ENCODE peak calls at places on chromosomes 2 and 18, in eight cellular contexts. H is mammary epithelial cell, O is SK-N-MC, W is fibroblast of lung, I is GM23338, B is K562, L is astrocyte, X is PC-3. E is an unnamed sample.

GRCh38 chr2:11397046-11397445 is 52.6 kb upstream of the ROCK2 start:
- DNase-seq in B (no peak), H (no peak), I (no peak), L (no peak), X (no peak), O (no peak), W (no peak), E (no peak)

GRCh38 chr2:46119453-46119852 is 177.8 kb upstream of the EPAS1 start:
- DNase-seq in B (no peak), H (no peak), O (peak), I (no peak), L (peak), W (peak), X (no peak), E (no peak)

GRCh38 chr2:36663851-36664715 is 32.4 kb upstream of the VIT start:
- DNase-seq in W (peak), X (peak), I (peak), B (peak), H (peak), L (peak), O (peak), E (peak)

GRCh38 chr2:220434365-220434764 is 806.9 kb downstream of the SLC4A3 start:
- DNase-seq in B (no peak), W (peak), H (peak), I (no peak), X (peak), L (peak), O (no peak), E (no peak)

GRCh38 chr18:23626451-23627279 is 36.0 kb downstream of the ANKRD29 start:
- DNase-seq in H (peak), I (no peak), L (peak), O (no peak), B (no peak), X (peak), W (peak), E (peak)

GRCh38 chr2:200993097-200993496 is 29.6 kb upstream of the ORC2 start:
- DNase-seq in L (no peak), X (no peak), B (no peak), H (no peak), I (no peak), O (no peak), W (peak), E (no peak)

GRCh38 chr2:4445821-4446220 is 742.4 kb downstream of the DCDC2C start:
- DNase-seq in H (no peak), L (no peak), O (no peak), B (no peak), X (no peak), W (no peak), I (no peak), E (peak)

GRCh38 chr2:212013656-212014055 is 524.9 kb downstream of the ERBB4 start:
- DNase-seq in L (no peak), B (no peak), H (no peak), I (no peak), O (no peak), X (no peak), W (no peak), E (no peak)

GRCh38 chr2:47485751-47486300 is 82.9 kb downstream of the MSH2 start:
- DNase-seq in W (peak), O (no peak), H (no peak), X (no peak), L (no peak), I (no peak), B (no peak), E (no peak)

GRCh38 chr2:61421611-61422010 is 49.3 kb downstream of the USP34 start:
- DNase-seq in L (no peak), B (no peak), O (no peak), X (no peak), I (no peak), W (no peak), H (no peak), E (peak)

GRCh38 chr2:37784759-37785149 is 113.3 kb upstream of the CDC42EP3 start:
- DNase-seq in I (no peak), W (no peak), L (no peak), O (no peak), X (no peak), H (no peak), B (no peak), E (no peak)

GRCh38 chr2:47267389-47268086 is 112.4 kb upstream of the STPG4 start:
- DNase-seq in B (no peak), I (no peak), X (no peak), L (no peak), H (no peak), W (no peak), O (no peak), E (no peak)

GRCh38 chr2:200905618-200906296 is 16.6 kb downstream of the NIF3L1 start:
- DNase-seq in H (peak), B (peak), X (peak), L (peak), I (peak), W (peak), O (no peak), E (peak)

GRCh38 chr18:4636957-4637356 is 181.8 kb upstream of the DLGAP1 start:
- DNase-seq in H (no peak), O (no peak), W (peak), I (no peak), L (no peak), X (peak), B (no peak), E (no peak)

GRCh38 chr2:31579996-31580320 is 780 bp downstream of the SRD5A2 start:
- DNase-seq in W (no peak), B (no peak), O (no peak), X (no peak), L (no peak), I (no peak), H (peak), E (no peak)

GRCh38 chr18:73594749-73595148 is 552.9 kb downstream of the FBXO15 start:
- DNase-seq in X (no peak), O (no peak), B (no peak), W (peak), L (peak), I (no peak), H (no peak), E (no peak)

GRCh38 chr2:98847853-98848252 is 88.2 kb downstream of the CRACDL start:
- DNase-seq in X (no peak), O (no peak), H (no peak), L (no peak), I (no peak), W (no peak), B (no peak), E (no peak)

GRCh38 chr18:10036479-10036878 is 122.7 kb downstream of the VAPA start:
- DNase-seq in H (no peak), X (no peak), O (no peak), W (no peak), L (no peak), I (no peak), B (no peak), E (no peak)

GRCh38 chr2:120424274-120424796 is 78.4 kb downstream of the INHBB start:
- DNase-seq in I (no peak), X (no peak), O (no peak), W (no peak), H (no peak), B (no peak), L (no peak), E (no peak)

GRCh38 chr2:163610817-163611556 is 124.8 kb downstream of the FIGN start:
- DNase-seq in X (peak), B (no peak), H (no peak), W (no peak), O (no peak), L (no peak), I (peak), E (no peak)

GRCh38 chr18:24958001-24958400 is 394.0 kb downstream of the ZNF521 start:
- DNase-seq in B (no peak), H (no peak), L (no peak), I (no peak), X (no peak), W (no peak), O (no peak), E (no peak)

GRCh38 chr2:233964581-233964980 is 47.4 kb downstream of the TRPM8 start:
- DNase-seq in H (no peak), O (no peak), I (no peak), W (peak), L (peak), X (no peak), B (no peak), E (no peak)

GRCh38 chr2:8456149-8457091 is 225.4 kb upstream of the ID2 start:
- DNase-seq in W (no peak), H (no peak), B (no peak), I (peak), X (no peak), O (no peak), L (no peak), E (no peak)

GRCh38 chr2:132424526-132425121 is 8.0 kb downstream of the GPR39 start:
- DNase-seq in W (peak), B (no peak), I (no peak), O (no peak), H (peak), X (peak), L (peak), E (no peak)

GRCh38 chr18:25056456-25056855 is 295.5 kb downstream of the ZNF521 start:
- DNase-seq in O (no peak), X (no peak), I (no peak), H (no peak), L (no peak), W (no peak), B (no peak), E (no peak)

GRCh38 chr2:126700677-126701076 is 44.7 kb downstream of the GYPC start:
- DNase-seq in H (no peak), X (no peak), O (no peak), B (no peak), L (peak), I (no peak), W (peak), E (no peak)

GRCh38 chr2:238285653-238286082 is 2.7 kb downstream of the PER2 start:
- DNase-seq in O (no peak), I (peak), W (peak), L (peak), B (no peak), X (peak), H (peak), E (no peak)

GRCh38 chr2:38959938-38960608 is 70.4 kb downstream of the ARHGEF33 start:
- DNase-seq in H (peak), B (no peak), I (peak), W (peak), X (no peak), O (no peak), L (peak), E (peak)

GRCh38 chr2:33810046-33810835 is 211.1 kb upstream of the FAM98A start:
- DNase-seq in L (peak), X (peak), I (no peak), O (no peak), W (peak), H (no peak), B (no peak), E (no peak)

GRCh38 chr2:186599186-186599778 is 9.4 kb downstream of the ITGAV start:
- DNase-seq in H (no peak), L (no peak), O (no peak), I (no peak), B (no peak), X (no peak), W (no peak), E (peak)

GRCh38 chr2:12539771-12540170 is 177.0 kb upstream of the TRIB2 start:
- DNase-seq in H (no peak), L (no peak), B (no peak), W (no peak), O (no peak), X (no peak), I (no peak), E (no peak)

GRCh38 chr2:74374509-74375205 is 5.5 kb downstream of the DCTN1 start:
- DNase-seq in H (no peak), L (peak), I (peak), W (peak), X (no peak), B (peak), O (no peak), E (peak)

GRCh38 chr2:20487030-20487391 is 40.1 kb downstream of the RHOB start:
- DNase-seq in I (no peak), X (no peak), L (no peak), O (no peak), H (no peak), B (no peak), W (no peak), E (no peak)

GRCh38 chr18:41936471-41937134 is 18.4 kb upstream of the PIK3C3 start:
- DNase-seq in W (no peak), L (no peak), O (peak), I (no peak), B (no peak), X (no peak), H (no peak), E (no peak)

GRCh38 chr2:107932986-107933385 is 53.3 kb upstream of the SLC5A7 start:
- DNase-seq in I (peak), X (peak), W (no peak), H (no peak), L (no peak), B (no peak), O (no peak), E (no peak)

DNA sequence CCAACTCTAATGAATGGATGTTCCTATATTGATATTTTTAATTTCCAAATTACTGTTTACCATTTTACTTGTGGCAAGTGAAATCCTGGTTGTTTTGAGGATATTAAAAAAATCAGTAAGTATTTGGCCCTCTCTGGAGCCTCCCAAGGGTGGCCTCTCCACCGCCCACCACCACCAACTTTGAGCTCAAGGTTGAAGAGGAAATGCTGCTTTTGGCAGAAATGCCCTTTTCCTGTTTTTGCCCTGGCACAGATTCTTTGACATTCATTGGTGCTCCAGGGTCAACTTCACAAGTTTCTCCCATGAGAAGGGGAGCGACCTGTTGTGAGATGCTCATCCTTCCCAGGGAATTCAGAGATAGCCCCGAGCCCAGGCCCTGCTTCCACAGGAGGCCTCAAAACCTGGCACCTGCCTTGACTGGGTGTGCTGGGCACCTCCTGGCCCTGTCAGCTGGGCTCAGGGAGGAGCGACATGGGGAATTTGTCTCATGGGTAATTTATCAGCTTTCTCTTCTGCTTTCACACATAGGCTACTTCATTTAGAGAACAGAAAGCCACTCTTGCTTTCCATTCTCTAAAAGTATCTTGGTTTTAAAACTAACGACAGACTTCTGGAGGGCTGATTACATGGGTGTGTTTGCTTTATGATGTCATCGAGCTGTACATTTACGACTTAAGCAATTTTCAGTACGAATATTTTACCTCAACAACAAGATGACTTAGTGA is 6.9 kb downstream of the CD8A start:
- DNase-seq in H (no peak), W (no peak), L (no peak), X (no peak), B (no peak), O (no peak), I (no peak), E (no peak)
- H3K4me3 ChIP-seq in H (no peak), W (no peak), L (no peak), X (no peak), B (no peak), O (no peak), I (no peak), E (no peak)

DNA sequence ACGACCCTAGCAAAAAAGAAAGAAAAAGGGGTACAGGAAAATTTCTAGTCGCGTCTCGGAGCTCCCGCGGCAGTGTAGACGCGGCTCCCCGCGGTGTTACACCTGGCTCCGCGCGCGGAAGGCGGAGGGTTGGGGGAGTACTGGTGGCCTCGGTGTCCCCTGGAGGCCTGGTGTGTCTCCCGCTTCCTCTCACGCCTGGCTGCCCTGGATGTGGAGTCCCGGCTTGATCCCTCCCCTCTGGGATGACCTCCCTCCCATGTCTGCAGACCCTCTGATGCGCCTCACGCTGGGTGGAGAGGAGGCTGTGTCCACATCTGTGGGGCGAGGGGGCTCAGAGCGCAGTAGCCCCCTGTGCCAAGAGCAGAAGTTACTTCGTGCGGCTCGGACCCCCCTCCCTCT is 1.2 kb downstream of the KIF5C start:
- DNase-seq in O (no peak), H (no peak), I (peak), L (no peak), B (no peak), X (no peak), W (no peak), E (no peak)
- TF ChIP-seq EZH2 in O (no peak), H (peak), I (no peak), L (peak), B (no peak), X (peak), W (peak), E (no peak)

GRCh38 chr2:174669321-174669720 is 71.7 kb upstream of the WIPF1 start:
- DNase-seq in H (no peak), X (no peak), O (no peak), L (no peak), I (no peak), W (no peak), B (no peak), E (no peak)

GRCh38 chr2:174670446-174670845 is 72.8 kb upstream of the WIPF1 start:
- DNase-seq in X (no peak), W (no peak), B (no peak), H (no peak), O (no peak), I (no peak), L (no peak), E (no peak)

GRCh38 chr2:174675615-174676014 is 78.0 kb upstream of the WIPF1 start:
- DNase-seq in L (no peak), W (no peak), I (no peak), O (no peak), B (no peak), H (no peak), X (no peak), E (no peak)

GRCh38 chr2:174673876-174674275 is 76.3 kb upstream of the WIPF1 start:
- DNase-seq in H (no peak), O (peak), L (peak), I (no peak), B (no peak), X (no peak), W (peak), E (no peak)

DNA sequence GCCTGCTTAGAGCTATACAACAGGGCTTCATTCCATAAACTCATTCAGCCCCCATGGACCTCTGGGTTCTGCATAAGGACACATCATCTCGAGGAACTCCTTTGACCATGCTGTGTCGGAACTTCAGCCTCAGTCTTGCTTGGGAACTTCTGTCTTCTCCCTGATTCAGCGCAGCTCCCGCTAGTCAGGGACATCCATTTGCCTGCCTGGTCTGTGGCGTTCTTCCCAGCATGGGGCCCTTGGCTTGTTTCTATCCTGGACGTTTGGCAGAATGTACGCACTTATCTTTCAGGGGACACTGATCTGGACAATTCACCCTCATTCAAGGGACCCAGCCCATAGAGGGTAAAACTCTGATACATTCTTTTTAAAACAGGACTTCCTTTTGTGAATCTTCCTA is 75.8 kb upstream of the WIPF1 start:
- DNase-seq in I (no peak), L (no peak), W (no peak), X (no peak), O (no peak), B (no peak), H (no peak), E (no peak)
- H3K4me3 ChIP-seq in I (no peak), L (no peak), W (no peak), X (no peak), O (peak), B (no peak), H (no peak), E (no peak)

GRCh38 chr18:77132369-77133050 is at the start of gene MBP:
- DNase-seq in H (peak), L (no peak), O (no peak), I (peak), X (peak), B (no peak), W (no peak), E (no peak)

GRCh38 chr18:77129150-77129551 is 3.4 kb downstream of the MBP start:
- DNase-seq in I (no peak), L (peak), H (peak), O (no peak), W (peak), B (no peak), X (peak), E (no peak)

GRCh38 chr18:77131100-77131651 is 1.4 kb downstream of the MBP start:
- DNase-seq in I (peak), L (no peak), B (no peak), O (no peak), W (peak), X (peak), H (peak), E (no peak)

GRCh38 chr18:77131652-77132368 is 773 bp downstream of the MBP start:
- DNase-seq in X (peak), B (no peak), W (no peak), O (no peak), L (no peak), H (peak), I (peak), E (no peak)

DNA sequence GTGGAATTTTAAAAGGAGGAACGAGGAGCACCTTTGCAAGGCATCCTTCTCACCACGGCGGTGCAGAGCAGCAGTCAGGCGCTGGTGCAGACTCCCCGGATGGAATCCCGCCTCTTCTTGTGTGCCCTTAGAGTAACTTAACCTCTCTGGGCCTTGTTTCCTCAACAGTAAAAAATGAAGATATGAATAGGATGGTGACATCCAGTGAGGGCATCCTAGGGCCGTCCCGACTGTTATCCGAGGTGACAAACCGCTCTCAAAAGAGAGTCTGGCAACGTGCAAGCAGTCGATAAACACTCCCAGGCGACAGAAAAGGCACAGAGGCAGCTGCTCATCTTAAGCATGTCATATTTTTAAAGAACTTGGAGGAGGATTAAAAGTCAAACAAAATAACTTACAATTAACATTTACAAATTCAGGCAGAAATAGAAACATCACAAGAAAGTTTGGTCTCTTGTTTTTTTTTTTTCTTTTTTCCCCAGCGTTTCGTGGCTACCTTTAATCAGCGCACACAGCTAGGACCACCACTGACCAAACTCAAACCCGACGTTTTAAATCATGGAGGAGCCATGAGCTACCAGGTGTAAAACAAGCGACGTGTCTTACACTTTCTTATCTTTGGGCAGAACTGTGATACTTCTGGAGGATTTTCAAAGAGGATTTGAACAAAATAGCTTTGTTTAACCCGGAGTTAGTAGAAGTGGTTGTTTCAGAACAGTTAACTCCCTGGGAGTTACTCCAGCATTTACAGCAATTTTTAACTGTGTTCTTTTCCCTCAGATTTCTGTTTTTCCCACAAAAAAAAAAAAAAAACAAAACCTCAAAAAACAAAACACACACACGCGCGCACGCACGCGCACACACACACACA is 2.1 kb downstream of the MBP start:
- DNase-seq in B (no peak), X (no peak), H (no peak), L (no peak), W (no peak), I (no peak), O (no peak), E (no peak)
- TF ChIP-seq EZH2 in B (no peak), X (no peak), H (no peak), L (no peak), W (no peak), I (no peak), O (no peak), E (no peak)